ENCODE peak calls at places on chromosomes 5 and 9, in four cellular contexts. D is breast epithelium, L is bronchial epithelial cell, O is foreskin fibroblast. T is an unnamed sample.

GRCh38 chr5:34866989-34867471 is 28.1 kb downstream of the TTC23L start:
- DNase-seq in D (peak; percentile 39), L (no peak), O (no peak), T (no peak)

GRCh38 chr9:28073278-28073677 is 500.0 kb upstream of the C9orf72 start:
- DNase-seq in D (no peak), L (peak; percentile 56), O (peak; percentile 34), T (peak; percentile 16)

GRCh38 chr9:21334603-21334968 is 618 bp downstream of the KLHL9 start:
- DNase-seq in L (no peak), D (no peak), O (no peak), T (peak; percentile 39)

GRCh38 chr5:138790684-138791083 is 37.5 kb downstream of the CTNNA1 start:
- DNase-seq in D (no peak), L (no peak), O (peak; percentile 26), T (no peak)

GRCh38 chr9:13139641-13140171 is 139.8 kb downstream of the MPDZ start:
- DNase-seq in L (peak; percentile 90), D (no peak), O (peak; percentile 84), T (peak; percentile 91)

GRCh38 chr9:1100945-1101344 is 50.8 kb downstream of the DMRT2 start:
- DNase-seq in O (peak; percentile 67), L (peak; percentile 28), D (no peak), T (peak; percentile 28)

GRCh38 chr5:149826574-149826973 is 96.5 kb downstream of the PPARGC1B start:
- DNase-seq in O (no peak), L (no peak), D (no peak), T (peak; percentile 33)

GRCh38 chr9:72129271-72130156 is 19.7 kb upstream of the GDA start:
- DNase-seq in D (no peak), L (no peak), O (no peak), T (no peak)

GRCh38 chr9:116153765-116154333 is at the start of gene PAPPA:
- DNase-seq in L (no peak), O (peak; percentile 46), D (no peak), T (no peak)

GRCh38 chr9:129290606-129291005 is 112.5 kb upstream of the IER5L start:
- DNase-seq in L (peak; percentile 26), D (peak; percentile 59), O (no peak), T (no peak)

GRCh38 chr9:125119643-125120286 is 23.6 kb downstream of the SCAI start:
- DNase-seq in D (no peak), O (peak; percentile 75), L (no peak), T (peak; percentile 25)

GRCh38 chr5:80503641-80504040 is 15.7 kb downstream of the FAM151B start:
- DNase-seq in L (no peak), O (no peak), D (no peak), T (no peak)

GRCh38 chr5:141039517-141039916 is 11.7 kb upstream of the PCDHB1 start:
- DNase-seq in D (no peak), L (no peak), O (no peak), T (no peak)

GRCh38 chr9:136576269-136576626 is 30.4 kb upstream of the NOTCH1 start:
- DNase-seq in L (peak; percentile 74), D (peak; percentile 73), O (peak; percentile 39), T (peak; percentile 36)

GRCh38 chr9:112544477-112544876 is 57.9 kb downstream of the KIAA1958 start:
- DNase-seq in D (no peak), O (peak; percentile 35), L (no peak), T (no peak)

GRCh38 chr9:91426123-91426745 is 2.6 kb upstream of the NFIL3 start:
- DNase-seq in O (peak; percentile 70), D (no peak), L (peak; percentile 71), T (peak; percentile 21)

GRCh38 chr9:79256691-79257213 is 315.0 kb upstream of the TLE4 start:
- DNase-seq in D (no peak), O (peak; percentile 76), L (no peak), T (peak; percentile 32)

GRCh38 chr9:128098936-128099931 is 28.3 kb downstream of the PTGES2 start:
- DNase-seq in O (peak; percentile 41), D (no peak), L (no peak), T (peak; percentile 18)

GRCh38 chr5:80097516-80097915 is 62.4 kb downstream of the THBS4 start:
- DNase-seq in O (no peak), D (no peak), L (no peak), T (no peak)

GRCh38 chr5:174185506-174185905 is 140.0 kb downstream of the NSG2 start:
- DNase-seq in D (no peak), O (no peak), L (no peak), T (no peak)

GRCh38 chr9:132283863-132284262 is 70.9 kb downstream of the SETX start:
- DNase-seq in D (no peak), O (peak; percentile 67), L (no peak), T (peak; percentile 70)

GRCh38 chr9:119365291-119366027 is 3.8 kb downstream of the BRINP1 start:
- DNase-seq in D (no peak), L (peak; percentile 15), O (peak; percentile 14), T (peak; percentile 23)

GRCh38 chr9:133371261-133371711 is 4.6 kb downstream of the SURF4 start:
- DNase-seq in D (no peak), L (no peak), O (no peak), T (peak; percentile 52)

GRCh38 chr9:19938990-19939736 is 150.3 kb upstream of the SLC24A2 start:
- DNase-seq in L (peak; percentile 38), D (no peak), O (no peak), T (no peak)

GRCh38 chr5:122880170-122880689 is 34.8 kb downstream of the SNX24 start:
- DNase-seq in O (no peak), D (no peak), L (no peak), T (no peak)

GRCh38 chr5:61701877-61702602 is 370.0 kb downstream of the ZSWIM6 start:
- DNase-seq in O (no peak), D (no peak), L (no peak), T (no peak)

GRCh38 chr9:136793063-136793946 is 2.2 kb downstream of the TMEM141 start:
- DNase-seq in L (no peak), D (no peak), O (no peak), T (no peak)

GRCh38 chr5:140049713-140050112 is 6.6 kb upstream of the NRG2 start:
- DNase-seq in D (no peak), O (no peak), L (no peak), T (no peak)

GRCh38 chr9:699396-699795 is 142.1 kb upstream of the DMRT1 start:
- DNase-seq in O (no peak), L (no peak), D (no peak), T (no peak)

GRCh38 chr5:10145922-10146321 is 103.8 kb downstream of the ATPSCKMT start:
- DNase-seq in O (peak; percentile 64), L (peak; percentile 39), D (no peak), T (peak; percentile 61)

GRCh38 chr5:37773809-37774208 is 66.0 kb downstream of the GDNF start:
- DNase-seq in O (no peak), L (no peak), D (no peak), T (no peak)

GRCh38 chr9:137062384-137062783 is 8.0 kb downstream of the SAPCD2 start:
- DNase-seq in L (no peak), D (peak; percentile 90), O (no peak), T (no peak)

GRCh38 chr9:125537442-125538091 is 169.4 kb downstream of the MAPKAP1 start:
- DNase-seq in L (no peak), O (no peak), D (no peak), T (no peak)

GRCh38 chr9:81759680-81760215 is 70.4 kb upstream of the TLE1 start:
- DNase-seq in L (peak; percentile 91), O (peak; percentile 89), D (no peak), T (peak; percentile 97)

GRCh38 chr5:149007174-149007573 is 55.7 kb downstream of the SH3TC2 start:
- DNase-seq in O (peak; percentile 86), D (no peak), L (no peak), T (peak; percentile 82)

T was measured in fibroblast of lung.